ENCODE peak calls at places on chromosomes 3 and 15, in eight cellular contexts. Z is upper lobe of left lung, T is stomach, H is A549, E is tibial nerve, Y is transverse colon, J is ovary, B is HepG2. M is an unnamed sample.

GRCh38 chr3:100782906-100783305 is 73.6 kb downstream of the TFG start:
- DNase-seq in H (no peak), B (no peak), Y (no peak), E (no peak), Z (no peak), T (no peak), J (no peak), M (no peak)

GRCh38 chr3:183377307-183377959 is 51.0 kb downstream of the MCF2L2 start:
- DNase-seq in H (no peak), Z (no peak), E (no peak), Y (no peak), T (no peak), B (no peak), J (no peak), M (no peak)

GRCh38 chr15:100147828-100148227 is 193.9 kb downstream of the ADAMTS17 start:
- DNase-seq in J (no peak), Z (no peak), B (no peak), T (no peak), H (no peak), E (no peak), Y (no peak), M (no peak)

GRCh38 chr15:63510548-63510940 is 6.2 kb downstream of the USP3 start:
- DNase-seq in Y (no peak), E (no peak), Z (no peak), B (no peak), J (no peak), H (no peak), T (no peak), M (no peak)

GRCh38 chr3:141085331-141086047 is 34.3 kb downstream of the SPSB4 start:
- DNase-seq in Y (no peak), E (no peak), T (no peak), Z (no peak), H (no peak), B (no peak), J (no peak), M (peak; percentile 44)

GRCh38 chr3:61858054-61858453 is 296.7 kb downstream of the PTPRG start:
- DNase-seq in J (no peak), B (no peak), Z (no peak), T (no peak), Y (no peak), H (no peak), E (no peak), M (no peak)

GRCh38 chr3:5811051-5811450 is 623.5 kb downstream of the EDEM1 start:
- DNase-seq in Z (no peak), B (no peak), T (no peak), Y (no peak), H (no peak), J (no peak), E (no peak), M (no peak)

GRCh38 chr3:184642623-184643308 is 69.1 kb downstream of the MAGEF1 start:
- DNase-seq in T (no peak), H (no peak), B (no peak), E (no peak), Z (no peak), J (no peak), Y (no peak), M (no peak)

GRCh38 chr3:12046406-12046805 is 42.2 kb downstream of the SYN2 start:
- DNase-seq in T (no peak), E (no peak), B (no peak), Y (no peak), H (peak; percentile 6), Z (no peak), J (no peak), M (no peak)

GRCh38 chr3:132083583-132084372 is 49.0 kb upstream of the CPNE4 start:
- DNase-seq in H (peak; percentile 95), T (no peak), Z (no peak), E (no peak), B (no peak), J (no peak), Y (no peak), M (no peak)

GRCh38 chr3:42025388-42026138 is 63.7 kb upstream of the ULK4 start:
- DNase-seq in J (peak; percentile 89), B (no peak), T (peak; percentile 79), H (peak; percentile 67), Y (peak; percentile 85), E (peak; percentile 96), Z (peak; percentile 98), M (peak; percentile 98)

GRCh38 chr3:33644598-33644997 is 73.5 kb downstream of the CLASP2 start:
- DNase-seq in J (no peak), H (no peak), Y (no peak), T (no peak), Z (no peak), E (no peak), B (no peak), M (no peak)

GRCh38 chr15:101489633-101490407 is at the start of gene PCSK6:
- DNase-seq in J (no peak), B (no peak), T (peak; percentile 51), Z (no peak), E (no peak), H (peak; percentile 31), Y (peak; percentile 57), M (no peak)

GRCh38 chr3:175965036-175965435 is 1105.9 kb downstream of the NAALADL2 start:
- DNase-seq in J (no peak), H (no peak), B (no peak), Y (no peak), Z (no peak), E (no peak), T (no peak), M (no peak)

GRCh38 chr3:111617406-111617805 is 22.3 kb upstream of the ZBED2 start:
- DNase-seq in T (no peak), B (no peak), H (no peak), Z (no peak), Y (no peak), J (no peak), E (no peak), M (no peak)

GRCh38 chr3:111618945-111619344 is 23.8 kb upstream of the ZBED2 start:
- DNase-seq in T (no peak), Z (no peak), H (no peak), J (no peak), E (no peak), B (no peak), Y (no peak), M (no peak)

GRCh38 chr3:111615880-111616279 is 20.7 kb upstream of the ZBED2 start:
- DNase-seq in B (no peak), T (no peak), J (no peak), Y (no peak), Z (no peak), E (no peak), H (no peak), M (no peak)

GRCh38 chr3:111617912-111618601 is 22.9 kb upstream of the ZBED2 start:
- DNase-seq in Y (no peak), T (no peak), Z (no peak), B (no peak), E (no peak), J (no peak), H (no peak), M (no peak)

DNA sequence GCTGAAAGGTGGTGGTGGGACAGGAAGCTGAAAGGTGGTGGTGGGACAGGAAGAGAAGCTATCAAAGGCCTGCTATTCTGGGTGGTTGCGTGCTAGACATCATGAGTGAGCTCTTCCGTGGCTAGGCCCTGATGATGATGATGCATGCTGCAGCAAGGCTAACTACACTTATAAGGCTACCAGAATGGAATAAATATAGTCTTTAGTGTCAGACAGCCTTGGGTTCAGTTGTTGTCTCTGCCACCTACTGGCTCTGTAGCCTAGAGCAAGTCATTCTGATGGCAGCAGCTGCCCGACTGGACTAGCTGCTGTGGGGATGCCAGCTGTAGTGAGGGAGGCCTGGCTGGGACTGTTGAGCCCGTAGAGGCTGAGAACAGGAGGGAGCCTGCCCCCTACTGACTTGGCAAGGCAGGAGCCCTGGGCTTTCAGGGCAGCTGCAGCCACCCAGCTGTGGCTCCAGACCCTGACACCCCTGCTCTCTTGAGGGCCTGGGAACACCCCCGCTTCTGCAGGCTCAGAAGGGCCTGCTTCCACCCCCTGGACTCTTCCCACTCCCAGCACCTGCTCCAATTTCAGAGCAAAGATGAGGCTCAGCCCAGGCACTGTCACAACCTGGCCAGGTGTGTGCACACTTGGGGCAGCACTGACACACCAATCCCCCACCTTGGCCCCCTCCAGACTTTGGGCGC is 21.4 kb upstream of the ZBED2 start:
- DNase-seq in Z (peak; percentile 42), H (peak; percentile 59), Y (peak; percentile 13), B (peak; percentile 3), E (no peak), J (no peak), T (no peak), M (no peak)
- TF ChIP-seq CTCF in Z (peak; percentile 32), H (peak; percentile 27), Y (no peak), B (peak; percentile 37), E (no peak), J (no peak), T (no peak), M (no peak)

GRCh38 chr15:67130166-67130565 is 64.8 kb downstream of the SMAD3 start:
- DNase-seq in Z (peak; percentile 16), H (no peak), Y (no peak), J (no peak), E (no peak), T (no peak), B (no peak), M (peak; percentile 56)
- H3K4me1 ChIP-seq in Z (peaks cover 54% of the 10 kb centered on the region), H (peaks cover 97% of the 10 kb centered on the region), Y (peaks cover 36% of the 10 kb centered on the region), J (peaks cover 64% of the 10 kb centered on the region), E (peaks cover 52% of the 10 kb centered on the region), T (peaks cover 89% of the 10 kb centered on the region), B (peaks cover 68% of the 10 kb centered on the region), M (peaks cover 86% of the 10 kb centered on the region)

DNA sequence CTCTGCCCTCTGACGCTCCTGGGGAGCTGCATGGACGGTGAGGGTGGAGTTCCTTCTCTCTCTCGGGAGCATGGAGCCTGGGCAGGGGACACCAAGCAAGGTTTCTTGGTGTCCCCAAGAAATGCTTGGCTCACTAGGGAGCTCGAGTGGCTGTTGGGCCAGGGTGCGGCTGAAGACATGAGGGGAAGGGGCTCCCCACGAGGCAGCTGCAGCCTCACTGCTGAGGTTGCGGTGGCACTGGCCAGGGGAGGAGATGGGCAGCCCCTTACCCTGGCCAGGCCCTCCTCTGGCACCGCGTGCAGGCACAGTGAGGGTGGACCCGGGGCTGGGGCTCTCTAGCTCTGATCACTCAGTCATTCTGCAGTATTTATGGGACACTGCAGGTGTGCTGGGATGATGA is 43.5 kb upstream of the SLC41A3 start:
- DNase-seq in Z (peak; percentile 18), J (no peak), H (no peak), B (no peak), E (no peak), Y (peak; percentile 3), T (peak; percentile 9), M (peak; percentile 35)
- TF ChIP-seq EP300 in Z (no peak), J (no peak), H (no peak), B (no peak), E (no peak), Y (no peak), T (no peak), M (no peak)

GRCh38 chr15:75646112-75646943 is 1.4 kb upstream of the SNX33 start:
- DNase-seq in J (no peak), B (no peak), E (no peak), Z (no peak), T (no peak), H (no peak), Y (no peak), M (no peak)

GRCh38 chr15:75649045-75649761 is 1.5 kb downstream of the SNX33 start:
- DNase-seq in Z (no peak), T (no peak), E (no peak), Y (no peak), B (no peak), H (no peak), J (no peak), M (peak; percentile 69)

GRCh38 chr15:75647370-75648155 is at the start of gene SNX33:
- DNase-seq in J (peak; percentile 88), Y (peak; percentile 84), E (peak; percentile 64), T (peak; percentile 82), Z (peak; percentile 82), H (peak; percentile 81), B (peak; percentile 78), M (peak; percentile 94)

GRCh38 chr15:75648156-75649000 is 666 bp downstream of the SNX33 start:
- DNase-seq in E (no peak), B (peak; percentile 63), Z (peak; percentile 45), Y (peak; percentile 40), H (peak; percentile 48), J (peak; percentile 75), T (peak; percentile 48), M (peak; percentile 82)

GRCh38 chr15:75646944-75647364 is 758 bp upstream of the SNX33 start:
- DNase-seq in T (peak; percentile 63), E (peak; percentile 39), B (no peak), Z (peak; percentile 54), J (no peak), H (no peak), Y (peak; percentile 41), M (peak; percentile 81)
- TF ChIP-seq CTCF in T (no peak), E (no peak), B (no peak), Z (no peak), J (no peak), H (no peak), Y (no peak), M (no peak)

M was measured in sigmoid colon.